ENCODE peak calls at places on chromosomes 7 and 10, in nine cellular contexts. P, Q, F, N, R, U, H, E and W are unnamed samples.

GRCh38 chr10:97332586-97333350 is 1.8 kb downstream of the FRAT2 start:
- DNase-seq in N (no peak), P (peak; percentile 62), E (peak; percentile 73), U (no peak), R (peak; percentile 89), Q (peak; percentile 90), F (peak; percentile 58), H (no peak), W (no peak)

GRCh38 chr10:126242352-126243260 is 145.7 kb downstream of the ADAM12 start:
- DNase-seq in P (peak; percentile 51), U (no peak), N (no peak), H (no peak), R (no peak), Q (peak; percentile 93), F (no peak), E (no peak), W (no peak)

GRCh38 chr10:98361131-98361633 is 53.8 kb downstream of the PYROXD2 start:
- DNase-seq in N (no peak), R (peak; percentile 79), Q (peak; percentile 100), P (peak; percentile 70), F (no peak), H (peak; percentile 92), E (no peak), U (no peak), W (peak; percentile 91)

GRCh38 chr10:15106352-15107013 is 9.3 kb downstream of the RPP38 start:
- DNase-seq in F (no peak), U (peak; percentile 63), Q (peak; percentile 73), E (no peak), N (peak; percentile 39), R (peak; percentile 86), P (peak; percentile 64), H (peak; percentile 87), W (peak; percentile 66)

GRCh38 chr7:25179325-25179724 is 49.0 kb downstream of the NPVF start:
- DNase-seq in Q (no peak), N (no peak), R (no peak), F (no peak), E (no peak), P (no peak), U (peak; percentile 1), H (no peak), W (no peak)

GRCh38 chr7:129225206-129225930 is 538 bp downstream of the AHCYL2 start:
- DNase-seq in U (no peak), Q (peak; percentile 73), F (no peak), E (peak; percentile 73), P (peak; percentile 23), N (peak; percentile 35), H (peak; percentile 88), R (peak; percentile 76), W (peak; percentile 66)

GRCh38 chr7:131369354-131369753 is 41.7 kb downstream of the MKLN1 start:
- DNase-seq in U (no peak), H (no peak), N (no peak), P (no peak), R (no peak), Q (peak; percentile 49), F (no peak), E (no peak), W (no peak)

GRCh38 chr10:17212802-17213204 is 11.3 kb upstream of the TRDMT1 start:
- DNase-seq in U (no peak), Q (no peak), F (peak; percentile 73), N (no peak), P (no peak), E (no peak), R (peak; percentile 67), H (no peak), W (no peak)

GRCh38 chr7:39509912-39510311 is 56.3 kb upstream of the YAE1 start:
- DNase-seq in F (no peak), E (no peak), U (no peak), Q (no peak), N (no peak), H (no peak), R (no peak), P (no peak), W (peak; percentile 35)

GRCh38 chr7:25944777-25945176 is 207.2 kb upstream of the NFE2L3 start:
- DNase-seq in F (no peak), H (no peak), E (no peak), R (no peak), Q (no peak), P (no peak), U (no peak), N (no peak), W (no peak)

GRCh38 chr10:129970404-129971364 is 6.6 kb upstream of the EBF3 start:
- DNase-seq in E (no peak), N (no peak), H (no peak), P (no peak), Q (no peak), U (no peak), F (no peak), R (no peak), W (no peak)
- H3K4me3 ChIP-seq in E (no peak overlapping the region), N (no peak overlapping the region), H (no peak overlapping the region), P (peak overlapping the region; percentile 55), Q (no peak overlapping the region), U (no peak overlapping the region), F (no peak overlapping the region), R (no peak overlapping the region), W (no peak overlapping the region)

GRCh38 chr10:103451871-103452713 is at the start of gene CALHM2:
- DNase-seq in U (peak; percentile 45), Q (peak; percentile 84), P (peak; percentile 73), H (peak; percentile 91), R (peak; percentile 73), E (no peak), F (no peak), N (no peak), W (peak; percentile 57)

GRCh38 chr10:103450201-103450695 is 1.9 kb downstream of the CALHM2 start:
- DNase-seq in U (no peak), R (no peak), N (no peak), E (no peak), H (no peak), P (no peak), Q (no peak), F (no peak), W (no peak)

GRCh38 chr10:103452714-103453230 is 602 bp upstream of the CALHM2 start:
- DNase-seq in E (no peak), P (no peak), Q (peak; percentile 38), N (no peak), U (no peak), R (no peak), F (no peak), H (no peak), W (no peak)

GRCh38 chr10:103449208-103450144 is 2.7 kb downstream of the CALHM2 start:
- DNase-seq in H (no peak), F (no peak), E (no peak), U (no peak), P (no peak), R (no peak), Q (peak; percentile 30), N (no peak), W (no peak)

DNA sequence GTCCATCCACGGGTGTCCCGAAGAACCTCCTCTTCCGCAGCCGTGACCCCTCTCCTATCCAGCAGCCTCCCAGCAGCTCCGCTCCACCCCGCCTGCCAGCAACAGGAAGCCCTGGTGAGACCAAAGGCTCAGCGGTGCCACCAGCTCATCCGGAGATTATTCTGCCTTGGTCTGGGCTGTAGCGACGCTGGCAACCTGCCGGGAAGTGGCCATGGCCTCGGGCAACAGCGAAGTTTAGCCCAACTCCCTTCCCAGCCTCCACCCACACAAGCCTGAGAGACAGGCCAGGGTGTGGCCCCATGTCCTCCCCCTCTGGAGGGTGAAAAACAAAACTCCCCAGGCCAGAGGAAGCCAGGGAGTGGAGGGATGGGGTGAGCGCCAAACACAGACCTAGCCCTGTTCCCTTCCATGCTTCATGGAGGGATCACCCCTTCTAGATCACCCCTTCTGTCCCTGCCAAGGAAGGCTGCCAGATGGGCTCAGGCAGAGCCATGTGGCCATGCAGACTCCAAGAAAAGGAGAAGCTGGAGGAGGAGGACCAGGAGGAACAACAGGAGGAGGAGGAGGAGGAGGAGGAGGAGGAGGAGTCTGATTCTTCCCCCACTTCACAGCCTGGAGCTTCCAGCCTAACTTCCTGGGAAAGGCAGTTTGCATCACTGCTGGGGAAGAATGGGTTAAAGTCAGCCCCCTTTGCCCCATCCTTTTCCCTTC is 924 bp downstream of the CALHM2 start:
- DNase-seq in U (peak; percentile 51), N (peak; percentile 29), F (no peak), E (peak; percentile 66), Q (peak; percentile 81), H (peak; percentile 92), R (peak; percentile 34), P (peak; percentile 69), W (peak; percentile 64)
- H3K27ac ChIP-seq in U (peak overlapping the region; percentile 58), N (peak overlapping the region; percentile 61), F (peak overlapping the region; percentile 38), E (peak overlapping the region; percentile 81), Q (peak overlapping the region; percentile 88), H (peak overlapping the region; percentile 32), R (no peak overlapping the region), P (peak overlapping the region; percentile 98), W (peak overlapping the region; percentile 39)

DNA sequence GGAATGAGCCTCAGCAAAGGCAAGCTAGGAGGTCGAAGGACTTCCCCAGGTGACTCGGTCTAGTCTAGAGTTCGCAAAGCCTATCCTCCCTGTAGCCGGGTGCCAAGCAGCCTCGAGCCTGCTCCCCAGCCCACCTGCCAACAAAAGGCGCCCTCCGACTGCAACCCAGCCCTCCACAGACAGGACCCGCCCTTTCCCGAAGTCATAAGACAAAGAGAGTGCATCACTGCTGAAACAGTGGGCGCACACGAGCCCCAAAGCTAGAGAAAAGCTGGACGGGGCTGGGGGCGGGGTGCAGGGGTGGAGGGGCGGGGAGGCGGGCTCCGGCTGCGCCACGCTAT is 667 bp upstream of the COL1A2 start:
- DNase-seq in Q (peak; percentile 88), R (no peak), N (no peak), F (no peak), E (no peak), P (peak; percentile 13), H (no peak), U (no peak), W (no peak)
- H3K4me3 ChIP-seq in Q (peak overlapping the region; percentile 99), R (no peak overlapping the region), N (no peak overlapping the region), F (no peak overlapping the region), E (no peak overlapping the region), P (peak overlapping the region; percentile 71), H (peak overlapping the region; percentile 44), U (no peak overlapping the region), W (no peak overlapping the region)

GRCh38 chr10:110668443-110668842 is 24.3 kb downstream of the RBM20 start:
- DNase-seq in H (no peak), N (no peak), U (no peak), R (no peak), P (no peak), F (no peak), Q (no peak), E (no peak), W (no peak)
- H3K27ac ChIP-seq in H (peak overlapping the region; percentile 87), N (no peak overlapping the region), U (no peak overlapping the region), R (no peak overlapping the region), P (peak overlapping the region; percentile 93), F (no peak overlapping the region), Q (no peak overlapping the region), E (no peak overlapping the region), W (no peak overlapping the region)